ENCODE peak calls at places on chromosome X, in five cellular contexts. P is astrocyte, G is amygdala, N is lung, K is epithelial cell of esophagus. D is an unnamed sample.

GRCh38 chrX:153450949-153451277 is 5.1 kb upstream of the TREX2 start:
- DNase-seq in P (no peak), G (no peak), N (no peak), K (no peak), D (no peak)

GRCh38 chrX:34130980-34131744 is 952 bp downstream of the FAM47A start:
- DNase-seq in P (no peak), G (no peak), N (no peak), K (no peak), D (peak; percentile 73)

GRCh38 chrX:11380187-11380586 is 87.0 kb downstream of the AMELX start:
- DNase-seq in P (no peak), G (no peak), N (no peak), K (peak; percentile 23), D (no peak)

GRCh38 chrX:8433296-8434094 is 31.1 kb upstream of the VCX3B start:
- DNase-seq in P (peak; percentile 41), G (no peak), N (no peak), K (peak; percentile 73), D (no peak)

GRCh38 chrX:129808829-129809745 is 29.3 kb downstream of the SASH3 start:
- DNase-seq in P (peak; percentile 40), G (no peak), N (no peak), K (no peak), D (no peak)

GRCh38 chrX:21926116-21926515 is 14.4 kb upstream of the SMS start:
- DNase-seq in P (no peak), G (no peak), N (no peak), K (no peak), D (no peak)

GRCh38 chrX:153727108-153727931 is 2.7 kb downstream of the ABCD1 start:
- DNase-seq in P (no peak), G (peak; percentile 64), N (no peak), K (no peak), D (peak; percentile 80)

GRCh38 chrX:1502241-1502640 is 34.7 kb downstream of the P2RY8 start:
- DNase-seq in P (no peak), G (no peak), N (no peak), K (no peak), D (peak; percentile 93)

D was measured in spleen.